ENCODE peak calls at places on chromosomes 2 and 18, in six cellular contexts. S is type B pancreatic cell; B is neural crest cell; L is lung; D is GM12891; W is stimulated activated CD4-positive, alpha-beta T cell treated with anti-CD3 and anti-CD28 coated beads, Interleukin-4, amount 100 ng/mL, for 1 hour. J is an unnamed sample.

GRCh38 chr2:2012505-2012904 is 268.2 kb upstream of the PXDN start:
- DNase-seq in W (no peak), S (peak), D (no peak), B (no peak), L (no peak), J (no peak)

GRCh38 chr2:127700527-127701192 is 637 bp upstream of the SFT2D3 start:
- DNase-seq in S (no peak), D (peak), L (peak), B (no peak), W (no peak), J (no peak)

GRCh38 chr18:73950116-73950705 is 197.4 kb downstream of the FBXO15 start:
- DNase-seq in B (no peak), D (no peak), L (no peak), S (no peak), W (no peak), J (no peak)

GRCh38 chr2:85019121-85019520 is 48.2 kb downstream of the KCMF1 start:
- DNase-seq in L (no peak), S (no peak), W (no peak), D (no peak), B (no peak), J (no peak)

GRCh38 chr2:205730701-205731271 is 48.5 kb downstream of the NRP2 start:
- DNase-seq in S (no peak), B (no peak), D (no peak), L (no peak), W (no peak), J (no peak)

GRCh38 chr18:73101977-73102376 is 234.2 kb upstream of the NETO1 start:
- DNase-seq in W (no peak), B (no peak), L (no peak), S (no peak), D (no peak), J (no peak)

GRCh38 chr18:13245481-13246000 is 27.0 kb downstream of the LDLRAD4 start:
- DNase-seq in L (no peak), D (no peak), B (no peak), W (no peak), S (peak), J (no peak)

GRCh38 chr18:1092228-1092627 is 187.6 kb downstream of the ADCYAP1 start:
- DNase-seq in B (no peak), W (no peak), D (no peak), L (no peak), S (no peak), J (no peak)

GRCh38 chr2:159516241-159516758 is 100.0 kb downstream of the BAZ2B start:
- DNase-seq in S (no peak), L (no peak), B (no peak), W (no peak), D (peak), J (no peak)

GRCh38 chr2:99066602-99067001 is 74.9 kb upstream of the C2orf15 start:
- DNase-seq in D (peak), L (no peak), B (no peak), W (no peak), S (no peak), J (no peak)

GRCh38 chr2:68172990-68173715 is 15.5 kb downstream of the PNO1 start:
- DNase-seq in B (no peak), S (no peak), W (no peak), D (no peak), L (no peak), J (no peak)

GRCh38 chr2:108945969-108946368 is 43.1 kb downstream of the EDAR start:
- DNase-seq in L (no peak), D (no peak), B (no peak), W (no peak), S (no peak), J (no peak)

GRCh38 chr2:229910147-229910831 is 11.5 kb downstream of the TRIP12 start:
- DNase-seq in S (no peak), W (no peak), L (no peak), B (no peak), D (no peak), J (no peak)

GRCh38 chr2:3914243-3914642 is 210.9 kb downstream of the DCDC2C start:
- DNase-seq in S (no peak), L (no peak), B (no peak), D (no peak), W (no peak), J (no peak)

GRCh38 chr18:48230459-48231113 is 178.6 kb downstream of the ZBTB7C start:
- DNase-seq in S (no peak), L (peak), W (no peak), B (peak), D (peak), J (no peak)

GRCh38 chr18:69934866-69935265 is 12.8 kb downstream of the CD226 start:
- DNase-seq in S (no peak), L (no peak), W (no peak), D (no peak), B (no peak), J (no peak)

GRCh38 chr2:98293931-98294687 is 52.1 kb upstream of the CNGA3 start:
- DNase-seq in S (no peak), B (no peak), L (peak), D (no peak), W (no peak), J (no peak)

GRCh38 chr2:186770332-186770946 is 76.6 kb downstream of the FAM171B start:
- DNase-seq in D (no peak), B (no peak), L (no peak), S (no peak), W (no peak), J (no peak)

GRCh38 chr2:33242845-33243244 is 233.6 kb upstream of the RASGRP3 start:
- DNase-seq in L (no peak), D (no peak), S (no peak), B (no peak), W (no peak), J (no peak)